ENCODE peak calls at places on chromosome 13, in four cellular contexts. I is HFF-Myc, Z is lower leg skin, J is kidney. R is an unnamed sample.

GRCh38 chr13:79557666-79558065 is 76.7 kb downstream of the NDFIP2 start:
- DNase-seq in I (no peak), Z (no peak), J (no peak), R (no peak)

GRCh38 chr13:113209336-113209879 is at the start of gene CUL4A:
- DNase-seq in J (peak; percentile 93), I (no peak), Z (peak; percentile 72), R (no peak)

GRCh38 chr13:80469105-80469840 is 128.3 kb upstream of the SPRY2 start:
- DNase-seq in Z (no peak), J (no peak), I (no peak), R (no peak)

GRCh38 chr13:98393873-98394272 is 183.0 kb downstream of the STK24 start:
- DNase-seq in J (no peak), Z (no peak), I (no peak), R (no peak)

GRCh38 chr13:100508996-100509395 is 79.6 kb downstream of the GGACT start:
- DNase-seq in Z (no peak), I (no peak), J (no peak), R (no peak)

GRCh38 chr13:38657191-38657590 is 29.7 kb upstream of the FREM2 start:
- DNase-seq in Z (no peak), J (no peak), I (no peak), R (no peak)

GRCh38 chr13:95641961-95642621 is 2.4 kb downstream of the DZIP1 start:
- DNase-seq in J (peak; percentile 86), Z (no peak), I (no peak), R (no peak)

GRCh38 chr13:87208636-87209035 is 462.5 kb upstream of the SLITRK5 start:
- DNase-seq in J (no peak), Z (no peak), I (no peak), R (no peak)

GRCh38 chr13:25738342-25738771 is 313.5 kb downstream of the SHISA2 start:
- DNase-seq in J (no peak), I (no peak), Z (no peak), R (no peak)

GRCh38 chr13:21913010-21913409 is 242.1 kb downstream of the FGF9 start:
- DNase-seq in Z (no peak), J (no peak), I (no peak), R (no peak)

GRCh38 chr13:30565658-30566057 is 52.1 kb upstream of the USPL1 start:
- DNase-seq in Z (no peak), J (no peak), I (no peak), R (no peak)

GRCh38 chr13:42417624-42418023 is 145.7 kb downstream of the AKAP11 start:
- DNase-seq in Z (no peak), I (no peak), J (no peak), R (no peak)

GRCh38 chr13:60583911-60584753 is 187.1 kb downstream of the TDRD3 start:
- DNase-seq in Z (peak; percentile 70), J (no peak), I (peak; percentile 20), R (no peak)

GRCh38 chr13:100528353-100528752 is 60.2 kb downstream of the GGACT start:
- DNase-seq in J (no peak), I (no peak), Z (no peak), R (no peak)

GRCh38 chr13:99320693-99321481 is 13.7 kb upstream of the GPR183 start:
- DNase-seq in J (no peak), I (peak; percentile 74), Z (no peak), R (no peak)

GRCh38 chr13:114148521-114148855 is 16.1 kb upstream of the RASA3 start:
- DNase-seq in Z (no peak), I (no peak), J (peak; percentile 70), R (no peak)

GRCh38 chr13:100633461-100633860 is 41.1 kb downstream of the TMTC4 start:
- DNase-seq in J (no peak), I (no peak), Z (no peak), R (no peak)

GRCh38 chr13:72567566-72567965 is 159.9 kb downstream of the MZT1 start:
- DNase-seq in I (no peak), J (no peak), Z (no peak), R (no peak)

GRCh38 chr13:112209266-112209665 is 142.3 kb downstream of the SOX1 start:
- DNase-seq in Z (no peak), J (no peak), I (no peak), R (no peak)

GRCh38 chr13:113418722-113419049 is 34.6 kb downstream of the ADPRHL1 start:
- DNase-seq in I (no peak), J (no peak), Z (no peak), R (no peak)

DNA sequence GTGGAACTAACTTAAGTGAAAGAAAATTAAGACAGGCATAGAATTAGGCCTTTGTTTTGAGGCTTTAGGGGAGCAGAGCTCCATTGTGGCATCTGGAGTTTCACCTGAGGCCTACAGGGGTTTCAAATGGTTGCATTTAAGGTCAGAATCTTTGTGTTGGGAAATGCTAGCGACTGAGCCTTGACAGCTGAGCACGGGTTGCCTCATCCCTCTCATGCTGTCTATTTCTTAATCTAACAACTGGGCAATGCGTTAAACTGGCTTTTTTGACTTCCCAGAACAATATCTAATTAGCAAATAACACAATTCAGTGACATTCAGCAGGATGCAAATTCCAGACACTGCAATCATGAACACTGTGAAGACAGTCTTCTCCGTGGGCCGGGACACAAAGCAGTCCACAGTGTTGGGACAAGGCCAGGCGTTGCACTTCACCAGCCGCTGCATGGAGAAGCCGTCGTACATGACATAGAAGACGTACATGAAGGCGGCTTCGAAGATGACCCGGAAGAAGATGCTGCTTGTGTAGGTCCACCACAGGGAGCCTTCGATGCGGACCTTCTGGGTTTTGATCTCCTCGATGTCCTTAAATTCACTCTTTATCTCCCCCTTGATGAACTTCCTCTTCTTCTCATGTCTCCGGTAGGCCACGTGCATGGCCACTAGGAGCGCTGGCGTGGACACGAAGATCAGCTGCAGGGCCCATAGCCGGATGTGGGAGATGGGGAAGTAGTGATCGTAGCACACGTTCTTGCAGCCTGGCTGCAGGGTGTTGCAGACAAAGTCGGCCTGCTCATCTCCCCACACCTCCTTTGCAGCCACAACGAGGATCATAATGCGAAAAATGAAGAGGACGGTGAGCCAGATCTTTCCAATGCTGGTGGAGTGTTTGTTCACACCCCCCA is 3.8 kb downstream of the GJB2 start:
- DNase-seq in Z (no peak), J (peak; percentile 66), I (no peak), R (no peak)
- TF ChIP-seq CTCF in Z (no peak), J (no peak), I (no peak), R (no peak)

DNA sequence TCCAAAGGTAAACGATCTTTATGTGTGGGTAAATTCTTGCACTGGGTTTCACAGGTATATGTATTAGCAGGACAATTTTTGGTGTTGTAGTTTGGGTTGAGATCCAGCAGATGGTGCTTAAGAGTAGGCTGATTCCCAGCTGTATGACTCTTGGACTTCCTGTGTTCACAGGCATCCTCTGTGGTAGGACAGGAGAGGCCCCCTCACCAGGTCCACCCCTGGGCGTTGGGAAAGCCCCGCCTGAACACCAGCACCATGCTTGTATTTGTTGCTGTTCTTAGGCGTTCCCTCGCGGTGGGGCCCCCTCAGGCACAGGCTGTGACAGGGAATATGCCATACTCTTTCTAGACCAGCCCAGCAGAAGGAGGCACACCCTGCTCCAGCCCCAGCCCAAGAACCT is 49.5 kb upstream of the PCDH17 start:
- DNase-seq in Z (no peak), I (no peak), J (peak; percentile 38), R (no peak)
- TF ChIP-seq CTCF in Z (no peak), I (no peak), J (no peak), R (no peak)

GRCh38 chr13:28052945-28053344 is 47.4 kb downstream of the FLT3 start:
- DNase-seq in J (no peak), Z (no peak), I (no peak), R (no peak)
- TF ChIP-seq CTCF in J (no peak), Z (no peak), I (no peak), R (no peak)

DNA sequence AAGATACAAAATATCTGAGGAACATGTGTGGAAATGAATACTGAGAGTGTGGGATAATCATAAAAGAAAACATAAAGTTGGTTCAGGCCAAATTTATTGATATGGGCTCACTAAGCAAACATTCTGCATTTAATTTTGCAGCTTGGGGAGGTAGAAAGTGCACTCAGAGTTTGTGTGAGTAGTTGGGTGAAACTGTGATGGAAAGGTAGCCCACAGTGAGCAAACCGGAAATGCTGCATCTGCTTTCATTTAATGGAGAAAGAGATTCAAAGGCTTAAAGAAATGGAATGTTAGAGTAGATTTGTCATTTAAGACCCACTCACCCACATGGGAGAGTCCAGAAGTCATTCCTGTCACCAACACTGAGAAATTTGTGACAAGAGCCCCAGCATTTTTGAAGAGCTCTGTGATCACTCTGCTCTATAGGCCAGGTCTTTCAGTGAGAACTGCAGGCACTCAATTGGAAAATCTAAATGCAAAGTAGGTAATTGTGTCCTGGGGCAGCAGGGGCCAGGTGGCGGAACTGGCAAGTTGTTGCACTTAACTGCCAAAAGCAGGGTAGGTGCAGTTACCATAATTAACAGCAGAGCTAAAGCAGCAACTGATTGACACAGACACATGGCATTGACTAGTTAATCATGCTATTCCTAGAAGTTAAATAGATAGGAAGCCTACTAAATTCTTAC is 1228.3 kb upstream of the PCDH20 start:
- DNase-seq in I (no peak), J (no peak), Z (no peak), R (no peak)
- TF ChIP-seq CTCF in I (no peak), J (no peak), Z (no peak), R (no peak)

GRCh38 chr13:40789275-40790231 is at the start of gene SLC25A15:
- DNase-seq in Z (no peak), J (peak; percentile 93), I (no peak), R (no peak)
- TF ChIP-seq CTCF in Z (no peak), J (peak; percentile 19), I (no peak), R (no peak)

GRCh38 chr13:24512208-24513068 is at the start of gene PARP4:
- DNase-seq in Z (peak; percentile 75), J (peak; percentile 94), I (peak; percentile 85), R (peak; percentile 49)
- TF ChIP-seq CTCF in Z (no peak), J (no peak), I (no peak), R (no peak)

R was measured in omental fat pad.